ENCODE peak calls at places on chromosomes 1 and 21, in four cellular contexts. H is T47D; E is WTC11; S is stimulated activated CD8-positive, alpha-beta memory T cell treated with anti-CD3 and anti-CD28 coated beads, Interleukin-4, amount 100 ng/mL, for 24 hours. Z is an unnamed sample.

GRCh38 chr1:89068291-89068690 is 3.3 kb upstream of the GBP1 start:
- DNase-seq in S (no peak), H (no peak), E (no peak), Z (no peak)

GRCh38 chr1:228747536-228747935 is 12.3 kb downstream of the RHOU start:
- DNase-seq in S (no peak), H (no peak), E (no peak), Z (no peak)

GRCh38 chr1:6275826-6276764 is 15.2 kb upstream of the GPR153 start:
- DNase-seq in S (no peak), H (no peak), E (no peak), Z (no peak)

GRCh38 chr1:169890761-169891538 is 2.7 kb downstream of the SCYL3 start:
- DNase-seq in H (no peak), S (no peak), E (no peak), Z (no peak)

GRCh38 chr1:24501371-24502167 is 1.1 kb upstream of the RCAN3 start:
- DNase-seq in S (no peak), E (no peak), H (no peak), Z (no peak)

GRCh38 chr1:77832889-77833288 is 53.4 kb downstream of the MIGA1 start:
- DNase-seq in S (no peak), H (no peak), E (no peak), Z (no peak)

GRCh38 chr1:9404541-9404940 is 111.8 kb downstream of the SPSB1 start:
- DNase-seq in E (no peak), S (no peak), H (no peak), Z (no peak)

GRCh38 chr1:43975249-43975961 is 645 bp downstream of the ATP6V0B start:
- DNase-seq in S (no peak), E (peak), H (peak), Z (no peak)

GRCh38 chr1:226827968-226828513 is 42.4 kb upstream of the PSEN2 start:
- DNase-seq in S (peak), H (peak), E (peak), Z (peak)

GRCh38 chr1:150578278-150579109 is 916 bp downstream of the MCL1 start:
- DNase-seq in H (no peak), E (no peak), S (peak), Z (peak)

GRCh38 chr1:5993553-5994510 is 1.6 kb upstream of the NPHP4 start:
- DNase-seq in E (no peak), H (no peak), S (no peak), Z (no peak)

GRCh38 chr1:112363636-112364035 is 32.4 kb upstream of the CTTNBP2NL start:
- DNase-seq in S (no peak), E (no peak), H (no peak), Z (no peak)

GRCh38 chr1:218971166-218971565 is 202.5 kb upstream of the LYPLAL1 start:
- DNase-seq in H (no peak), S (no peak), E (no peak), Z (no peak)

GRCh38 chr21:29190920-29191319 is 60.5 kb downstream of the MAP3K7CL start:
- DNase-seq in H (no peak), E (no peak), S (no peak), Z (no peak)

GRCh38 chr1:11180342-11180744 is 8.8 kb upstream of the ANGPTL7 start:
- DNase-seq in H (no peak), S (no peak), E (no peak), Z (no peak)

GRCh38 chr21:16571594-16571993 is 841.8 kb downstream of the USP25 start:
- DNase-seq in E (no peak), S (no peak), H (no peak), Z (no peak)

GRCh38 chr1:16459503-16459902 is 19.0 kb downstream of the NECAP2 start:
- DNase-seq in H (no peak), E (no peak), S (no peak), Z (no peak)

GRCh38 chr1:12246584-12246983 is 16.8 kb downstream of the VPS13D start:
- DNase-seq in H (no peak), S (no peak), E (no peak), Z (no peak)

GRCh38 chr1:109845658-109846057 is 65.0 kb upstream of the CSF1 start:
- DNase-seq in H (no peak), E (no peak), S (no peak), Z (no peak)

GRCh38 chr1:235336903-235337302 is 8.5 kb downstream of the GGPS1 start:
- DNase-seq in H (no peak), S (no peak), E (no peak), Z (no peak)

GRCh38 chr1:54987830-54988705 is 7.6 kb downstream of the TMEM61 start:
- DNase-seq in S (no peak), E (no peak), H (no peak), Z (no peak)

GRCh38 chr1:56940039-56940438 is 25.8 kb downstream of the C8B start:
- DNase-seq in S (no peak), E (no peak), H (no peak), Z (no peak)

GRCh38 chr1:18951416-18951815 is 5.1 kb downstream of the IFFO2 start:
- DNase-seq in S (no peak), H (no peak), E (no peak), Z (no peak)

GRCh38 chr1:1625404-1625775 is 6.6 kb upstream of the MMP23B start:
- DNase-seq in H (no peak), S (no peak), E (no peak), Z (no peak)

GRCh38 chr1:202017385-202018225 is 7.2 kb downstream of the ELF3 start:
- DNase-seq in E (no peak), S (no peak), H (no peak), Z (no peak)

GRCh38 chr21:37009740-37010341 is 3.3 kb downstream of the RIPPLY3 start:
- DNase-seq in S (peak), E (peak), H (peak), Z (peak)

GRCh38 chr1:42046772-42047552 is 106.2 kb upstream of the GUCA2B start:
- DNase-seq in E (no peak), H (no peak), S (no peak), Z (no peak)

GRCh38 chr1:17533201-17533600 is 6.3 kb upstream of the ARHGEF10L start:
- DNase-seq in H (no peak), E (no peak), S (no peak), Z (no peak)